ENCODE peak calls at places on chromosomes 4 and X, in eight cellular contexts. Q is fibroblast of mammary gland; R is neuronal stem cell; L is sciatic nerve; W is right atrium auricular region; Z is stimulated activated naive B cell treated with anti-CD40 and anti-IgM and Interleukin-4, amounts not matched to agents 10 μg/mL and 1 μg/mL and 100 μg/mL, for 72 hours; D is SW480; E is stimulated activated CD4-positive, alpha-beta T cell treated with anti-CD3 and anti-CD28 coated beads, Interleukin-15, amount 100 ng/mL, for 1 hour. A is an unnamed sample.

GRCh38 chr4:11073621-11074051 is 355.1 kb downstream of the HS3ST1 start:
- DNase-seq in Q (peak), R (no peak), L (peak), W (peak), Z (no peak), D (no peak), E (no peak), A (no peak)

GRCh38 chr4:95546866-95547707 is 1.7 kb downstream of the UNC5C start:
- DNase-seq in Q (no peak), R (no peak), L (no peak), W (no peak), Z (no peak), D (no peak), E (no peak), A (no peak)

GRCh38 chr4:180630012-180630411 is 1613.2 kb upstream of the TENM3 start:
- DNase-seq in Q (no peak), R (no peak), L (no peak), W (no peak), Z (no peak), D (no peak), E (no peak), A (no peak)

GRCh38 chrX:155435744-155436112 is 22.7 kb downstream of the F8A3 start:
- DNase-seq in Q (no peak), R (no peak), L (no peak), W (no peak), Z (no peak), D (no peak), E (no peak), A (no peak)

GRCh38 chrX:132689741-132690140 is 200.9 kb upstream of the MBNL3 start:
- DNase-seq in Q (no peak), R (no peak), L (no peak), W (no peak), Z (no peak), D (no peak), E (no peak), A (no peak)

GRCh38 chrX:129782706-129783105 is 3.0 kb downstream of the SASH3 start:
- DNase-seq in Q (no peak), R (no peak), L (no peak), W (no peak), Z (no peak), D (no peak), E (no peak), A (no peak)

GRCh38 chr4:46946914-46947313 is 37.9 kb upstream of the COX7B2 start:
- DNase-seq in Q (peak), R (no peak), L (no peak), W (no peak), Z (no peak), D (no peak), E (no peak), A (no peak)

GRCh38 chr4:188658958-188659522 is 519.8 kb downstream of the TRIML1 start:
- DNase-seq in Q (no peak), R (no peak), L (no peak), W (no peak), Z (no peak), D (no peak), E (no peak), A (no peak)

GRCh38 chr4:172740434-172740833 is 428.2 kb upstream of the GALNT7 start:
- DNase-seq in Q (no peak), R (no peak), L (no peak), W (no peak), Z (no peak), D (no peak), E (no peak), A (no peak)

GRCh38 chrX:133120406-133120805 is 23.5 kb upstream of the USP26 start:
- DNase-seq in Q (no peak), R (no peak), L (no peak), W (no peak), Z (no peak), D (no peak), E (no peak), A (no peak)

GRCh38 chrX:47637546-47638195 is 7.9 kb upstream of the CFP start:
- DNase-seq in Q (no peak), R (no peak), L (no peak), W (no peak), Z (peak), D (no peak), E (no peak), A (no peak)

GRCh38 chrX:18931972-18932371 is 51.9 kb downstream of the PHKA2 start:
- DNase-seq in Q (peak), R (peak), L (no peak), W (no peak), Z (no peak), D (peak), E (no peak), A (no peak)

GRCh38 chr4:6279582-6280289 is 10.1 kb downstream of the WFS1 start:
- DNase-seq in Q (no peak), R (no peak), L (no peak), W (no peak), Z (no peak), D (no peak), E (no peak), A (no peak)

GRCh38 chrX:131650637-131651410 is 107.0 kb downstream of the OR13H1 start:
- DNase-seq in Q (peak), R (no peak), L (no peak), W (no peak), Z (no peak), D (peak), E (no peak), A (no peak)

GRCh38 chr4:150510176-150510875 is 71.6 kb upstream of the MAB21L2 start:
- DNase-seq in Q (peak), R (peak), L (no peak), W (no peak), Z (no peak), D (no peak), E (no peak), A (no peak)

GRCh38 chrX:49644991-49645637 is 46.3 kb downstream of the GAGE1 start:
- DNase-seq in Q (no peak), R (no peak), L (no peak), W (no peak), Z (no peak), D (no peak), E (no peak), A (no peak)

GRCh38 chrX:150352581-150352980 is 10.5 kb upstream of the MAMLD1 start:
- DNase-seq in Q (no peak), R (no peak), L (no peak), W (no peak), Z (no peak), D (no peak), E (no peak), A (no peak)

GRCh38 chr4:31946456-31946855 is 1226.3 kb downstream of the PCDH7 start:
- DNase-seq in Q (no peak), R (no peak), L (no peak), W (no peak), Z (no peak), D (no peak), E (no peak), A (no peak)